ENCODE peak calls at places on chromosomes 2 and 18, in six cellular contexts. K is HFF-Myc, G is fibroblast of mammary gland, H is fibroblast of lung, J is cardiac fibroblast, N is BJ. P is an unnamed sample.

GRCh38 chr2:56248965-56249742 is 65.4 kb downstream of the CCDC85A start:
- DNase-seq in H (no peak), N (no peak), K (no peak), J (peak), G (no peak), P (no peak)

GRCh38 chr18:42028232-42028832 is 73.3 kb downstream of the PIK3C3 start:
- DNase-seq in J (peak), H (peak), G (peak), N (no peak), K (no peak), P (no peak)

GRCh38 chr2:151795646-151796240 is 32.5 kb downstream of the ARL5A start:
- DNase-seq in N (no peak), K (no peak), J (peak), H (no peak), G (no peak), P (no peak)

GRCh38 chr2:101818531-101819451 is 121.3 kb downstream of the MAP4K4 start:
- DNase-seq in K (no peak), H (peak), G (peak), N (no peak), J (peak), P (no peak)

GRCh38 chr2:172545408-172546075 is 10.3 kb upstream of the PDK1 start:
- DNase-seq in K (no peak), H (peak), J (peak), N (no peak), G (no peak), P (no peak)

GRCh38 chr2:174024524-174025270 is 59.5 kb upstream of the SP3 start:
- DNase-seq in N (no peak), J (peak), G (peak), H (peak), K (peak), P (no peak)

GRCh38 chr18:11955299-11956029 is 25.8 kb upstream of the IMPA2 start:
- DNase-seq in G (peak), J (peak), N (peak), K (peak), H (peak), P (peak)

GRCh38 chr2:66439291-66440010 is 4.5 kb downstream of the MEIS1 start:
- DNase-seq in K (no peak), N (no peak), G (peak), H (peak), J (peak), P (no peak)

GRCh38 chr2:122191331-122191730 is 435.9 kb downstream of the TSN start:
- DNase-seq in K (no peak), N (no peak), G (peak), H (no peak), J (peak), P (no peak)
- TF ChIP-seq CTCF in K (no peak), N (peak), G (peak), H (peak), J (peak), P (no peak)

DNA sequence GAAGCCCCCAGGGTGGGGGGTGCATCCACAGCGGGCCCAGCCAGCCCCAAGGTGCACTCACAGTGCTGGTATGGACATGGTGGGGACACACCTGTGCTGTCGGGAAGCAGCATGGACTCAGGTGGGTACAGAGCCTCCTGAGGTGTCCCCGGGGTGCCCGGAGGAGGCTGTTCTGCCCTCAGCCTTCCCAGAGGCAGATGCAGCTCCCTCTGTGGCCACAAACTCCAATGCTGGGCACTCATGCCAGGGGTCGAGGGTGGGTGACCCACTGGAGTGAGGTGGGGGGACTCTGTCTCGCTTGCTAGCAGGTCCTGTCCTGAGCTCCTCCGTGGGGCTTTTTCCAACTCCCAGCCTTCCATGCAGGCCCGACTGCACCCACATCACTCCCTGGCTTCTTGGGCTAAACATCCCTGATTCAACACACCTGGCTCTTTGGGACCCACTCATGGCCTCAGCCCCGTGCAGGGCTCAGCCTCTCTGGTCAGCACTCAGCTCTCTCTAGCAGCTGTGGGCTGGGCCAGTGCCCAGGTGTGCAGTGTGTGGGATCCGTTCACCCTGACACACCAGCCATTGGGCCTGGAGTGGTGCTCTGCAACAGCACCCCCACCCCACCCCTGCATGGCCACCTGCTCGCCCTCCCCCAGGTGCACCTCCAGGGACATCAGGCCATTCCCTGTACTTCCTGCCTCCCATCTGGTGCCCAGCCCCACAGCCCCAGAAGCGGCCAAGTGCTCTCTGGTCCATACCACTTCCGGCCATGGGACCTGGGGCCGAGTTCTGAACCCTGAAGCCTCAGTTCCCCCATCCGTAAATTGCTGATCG is 16.0 kb downstream of the RAMP1 start:
- DNase-seq in G (no peak), K (no peak), J (no peak), H (no peak), N (no peak), P (no peak)
- H3K4me3 ChIP-seq in G (no peak), K (no peak), J (no peak), H (no peak), N (no peak), P (no peak)

GRCh38 chr2:83823238-83823637 is 635.8 kb downstream of the SUCLG1 start:
- DNase-seq in J (no peak), N (no peak), H (no peak), K (no peak), G (no peak), P (no peak)

GRCh38 chr2:83826601-83827000 is 632.5 kb downstream of the SUCLG1 start:
- DNase-seq in H (no peak), N (no peak), K (no peak), G (no peak), J (no peak), P (no peak)

DNA sequence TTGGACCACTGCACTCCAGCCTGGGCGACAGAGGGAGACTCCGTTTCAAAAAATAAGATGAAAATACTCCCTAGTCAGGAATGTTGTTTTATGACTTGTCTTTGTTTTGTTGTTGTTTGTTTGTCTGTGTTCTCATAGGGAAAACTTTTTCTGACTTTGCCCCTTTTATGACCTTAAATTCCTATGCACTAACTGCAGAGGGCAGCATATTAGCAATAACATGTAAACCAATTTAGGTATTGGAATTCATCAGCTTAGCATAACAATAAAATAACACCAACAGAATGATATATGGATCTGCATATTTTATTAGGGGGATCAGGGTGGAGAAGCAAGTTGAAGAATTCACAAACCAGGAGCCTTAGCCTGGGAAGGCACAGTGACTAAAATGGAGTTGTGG is 631.5 kb downstream of the SUCLG1 start:
- DNase-seq in J (no peak), K (no peak), G (no peak), N (no peak), H (no peak), P (no peak)
- TF ChIP-seq CTCF in J (no peak), K (no peak), G (no peak), N (no peak), H (no peak), P (no peak)

GRCh38 chr2:33287611-33288010 is 188.8 kb upstream of the RASGRP3 start:
- DNase-seq in H (no peak), J (no peak), K (no peak), G (peak), N (no peak), P (no peak)

GRCh38 chr2:33292981-33293586 is 183.4 kb upstream of the RASGRP3 start:
- DNase-seq in G (peak), J (peak), H (peak), K (no peak), N (no peak), P (no peak)

GRCh38 chr2:33289961-33290360 is 186.5 kb upstream of the RASGRP3 start:
- DNase-seq in N (no peak), G (no peak), J (no peak), K (no peak), H (no peak), P (no peak)

GRCh38 chr2:33291278-33292013 is 185.0 kb upstream of the RASGRP3 start:
- DNase-seq in G (peak), H (peak), J (peak), K (no peak), N (peak), P (no peak)

GRCh38 chr2:33292063-33292462 is 184.4 kb upstream of the RASGRP3 start:
- DNase-seq in J (no peak), G (no peak), K (no peak), N (no peak), H (no peak), P (no peak)
- H3K4me3 ChIP-seq in J (no peak), G (no peak), K (no peak), N (no peak), H (peak), P (no peak)

GRCh38 chr18:75244914-75245313 is 34.3 kb downstream of the TSHZ1 start:
- DNase-seq in G (no peak), J (no peak), H (no peak), K (no peak), N (no peak), P (no peak)

GRCh38 chr18:75241705-75242104 is 31.1 kb downstream of the TSHZ1 start:
- DNase-seq in N (no peak), J (no peak), H (no peak), G (no peak), K (no peak), P (no peak)

GRCh38 chr18:75247601-75248421 is 37.2 kb downstream of the TSHZ1 start:
- DNase-seq in G (peak), N (no peak), K (no peak), J (peak), H (peak), P (no peak)

GRCh38 chr18:75247041-75247551 is 36.5 kb downstream of the TSHZ1 start:
- DNase-seq in H (peak), J (peak), N (no peak), K (no peak), G (peak), P (no peak)

DNA sequence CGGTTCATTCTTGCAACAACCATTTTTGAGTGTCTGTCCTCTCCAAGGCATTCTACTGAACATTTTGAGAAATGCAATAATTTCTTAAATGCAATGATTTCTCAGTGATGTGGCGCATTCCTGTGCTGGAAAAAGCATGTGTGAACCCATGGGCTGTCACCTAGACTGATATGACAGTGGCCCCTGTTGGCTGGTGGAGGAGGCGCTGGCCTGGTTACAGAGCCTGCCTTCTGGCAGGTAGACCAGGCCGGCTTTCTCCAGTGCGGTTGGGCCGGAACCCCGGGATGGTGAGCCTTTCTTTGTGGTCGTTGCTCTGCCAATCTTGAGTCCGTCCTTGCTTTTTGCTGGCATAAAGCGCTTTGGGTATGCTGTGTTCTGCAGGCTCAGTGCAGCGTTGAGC is 33.7 kb downstream of the TSHZ1 start:
- DNase-seq in N (no peak), J (no peak), H (no peak), K (no peak), G (no peak), P (peak)
- TF ChIP-seq CTCF in N (peak), J (no peak), H (no peak), K (peak), G (no peak), P (no peak)

DNA sequence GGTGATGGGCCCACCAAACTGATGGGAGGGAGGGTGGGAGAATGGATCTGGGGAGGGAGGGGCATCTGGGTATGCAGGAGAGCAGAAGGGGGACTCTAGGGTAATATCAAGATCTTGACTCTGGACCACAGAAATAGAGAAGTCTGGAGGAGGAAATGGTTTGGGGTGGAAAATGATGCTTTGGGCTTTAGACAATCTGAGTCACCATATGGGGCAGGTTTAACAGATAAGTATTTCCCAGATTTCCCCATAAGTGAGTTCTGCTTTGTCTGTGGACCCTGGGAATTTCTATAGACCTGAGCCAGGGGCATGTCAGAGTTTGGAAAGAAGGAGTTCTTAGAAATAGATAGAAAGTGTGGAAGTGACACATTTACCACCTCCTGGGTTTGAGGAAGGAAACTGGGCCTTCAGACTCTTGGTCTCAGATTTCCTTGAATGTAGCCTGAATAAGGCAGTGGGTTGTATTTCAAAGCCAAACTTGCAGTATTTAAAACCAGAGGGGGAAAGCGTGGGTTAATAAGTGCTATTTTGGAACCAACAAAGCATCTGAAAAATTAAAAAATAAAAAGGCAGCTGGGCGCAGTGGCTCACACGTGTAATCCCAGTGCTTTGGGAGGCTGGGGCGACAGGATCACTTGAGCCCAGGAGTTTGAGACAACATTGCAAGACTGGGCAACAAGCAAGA is 15.1 kb upstream of the IL1A start:
- DNase-seq in J (peak), N (no peak), K (no peak), G (no peak), H (no peak), P (no peak)
- H3K4me3 ChIP-seq in J (no peak), N (no peak), K (no peak), G (no peak), H (no peak), P (no peak)